ENCODE peak calls at places on chromosomes 16 and 17, in six cellular contexts. J, Y, P, N, K and D are unnamed samples.

GRCh38 chr16:65833171-65833871 is 533.2 kb upstream of the CDH5 start:
- DNase-seq in J (peak), Y (no peak), P (no peak), N (no peak), K (no peak), D (no peak)

GRCh38 chr16:53773150-53773846 is 69.3 kb downstream of the FTO start:
- DNase-seq in J (peak), Y (peak), P (peak), N (peak), K (peak), D (no peak)

GRCh38 chr17:49969134-49969759 is at the start of gene DLX4:
- DNase-seq in J (no peak), Y (no peak), P (no peak), N (no peak), K (peak), D (no peak)

GRCh38 chr17:81644976-81645952 is 8.3 kb downstream of the TSPAN10 start:
- DNase-seq in J (no peak), Y (no peak), P (no peak), N (no peak), K (no peak), D (no peak)

GRCh38 chr17:33973491-33973890 is 281.6 kb upstream of the CCL2 start:
- DNase-seq in J (no peak), Y (no peak), P (no peak), N (no peak), K (no peak), D (no peak)

GRCh38 chr17:69609495-69610315 is 195.2 kb downstream of the MAP2K6 start:
- DNase-seq in J (peak), Y (no peak), P (peak), N (peak), K (no peak), D (no peak)

GRCh38 chr17:59513934-59514841 is 51.2 kb upstream of the DHX40 start:
- DNase-seq in J (peak), Y (peak), P (no peak), N (no peak), K (no peak), D (no peak)

GRCh38 chr16:53212899-53213235 is 158.1 kb downstream of the CHD9 start:
- DNase-seq in J (no peak), Y (no peak), P (no peak), N (no peak), K (no peak), D (no peak)

GRCh38 chr16:5025171-5025632 is 8.5 kb downstream of the NAGPA start:
- DNase-seq in J (no peak), Y (no peak), P (peak), N (peak), K (no peak), D (no peak)

GRCh38 chr17:27339836-27340550 is 46.1 kb downstream of the WSB1 start:
- DNase-seq in J (no peak), Y (no peak), P (no peak), N (peak), K (no peak), D (no peak)

GRCh38 chr17:29140631-29141483 is 39.3 kb downstream of the MYO18A start:
- DNase-seq in J (no peak), Y (no peak), P (peak), N (peak), K (peak), D (no peak)

GRCh38 chr16:66605177-66605999 is 884 bp downstream of the CMTM3 start:
- DNase-seq in J (peak), Y (no peak), P (peak), N (peak), K (peak), D (no peak)

GRCh38 chr16:11315499-11315898 is 29.8 kb upstream of the RMI2 start:
- DNase-seq in J (peak), Y (peak), P (peak), N (no peak), K (no peak), D (no peak)

GRCh38 chr16:22321340-22322001 is 24.3 kb downstream of the POLR3E start:
- DNase-seq in J (peak), Y (peak), P (peak), N (peak), K (peak), D (no peak)

GRCh38 chr16:89670496-89671431 is 13.1 kb downstream of the SPATA33 start:
- DNase-seq in J (no peak), Y (no peak), P (no peak), N (no peak), K (no peak), D (peak)

GRCh38 chr16:75943705-75944514 is 217.6 kb upstream of the CPHXL start:
- DNase-seq in J (peak), Y (no peak), P (no peak), N (no peak), K (no peak), D (no peak)

GRCh38 chr17:36936455-36936934 is 780 bp upstream of the LHX1 start:
- DNase-seq in J (no peak), Y (no peak), P (no peak), N (no peak), K (peak), D (no peak)

GRCh38 chr17:83055911-83056582 is 23.4 kb upstream of the METRNL start:
- DNase-seq in J (peak), Y (peak), P (peak), N (no peak), K (no peak), D (no peak)

GRCh38 chr17:57391076-57391825 is 134.9 kb downstream of the MSI2 start:
- DNase-seq in J (no peak), Y (no peak), P (no peak), N (no peak), K (no peak), D (no peak)

GRCh38 chr17:82039695-82040299 is 2.3 kb upstream of the DCXR start:
- DNase-seq in J (no peak), Y (no peak), P (no peak), N (no peak), K (no peak), D (no peak)

GRCh38 chr17:45170976-45171337 is 9.3 kb downstream of the HEXIM2 start:
- DNase-seq in J (peak), Y (no peak), P (no peak), N (no peak), K (no peak), D (no peak)

GRCh38 chr16:66095676-66096075 is 270.8 kb upstream of the CDH5 start:
- DNase-seq in J (no peak), Y (no peak), P (no peak), N (no peak), K (no peak), D (no peak)

GRCh38 chr16:2486645-2487516 is 12.0 kb downstream of the TBC1D24 start:
- DNase-seq in J (no peak), Y (no peak), P (no peak), N (peak), K (peak), D (peak)
- TF ChIP-seq CTCF in J (peak), Y (peak), P (no peak), N (peak), K (peak), D (peak)

GRCh38 chr16:71515026-71515425 is 11.2 kb upstream of the CHST4 start:
- DNase-seq in J (no peak), Y (no peak), P (no peak), N (no peak), K (no peak), D (no peak)

GRCh38 chr16:71514476-71514875 is 11.8 kb upstream of the CHST4 start:
- DNase-seq in J (no peak), Y (no peak), P (no peak), N (no peak), K (peak), D (no peak)

DNA sequence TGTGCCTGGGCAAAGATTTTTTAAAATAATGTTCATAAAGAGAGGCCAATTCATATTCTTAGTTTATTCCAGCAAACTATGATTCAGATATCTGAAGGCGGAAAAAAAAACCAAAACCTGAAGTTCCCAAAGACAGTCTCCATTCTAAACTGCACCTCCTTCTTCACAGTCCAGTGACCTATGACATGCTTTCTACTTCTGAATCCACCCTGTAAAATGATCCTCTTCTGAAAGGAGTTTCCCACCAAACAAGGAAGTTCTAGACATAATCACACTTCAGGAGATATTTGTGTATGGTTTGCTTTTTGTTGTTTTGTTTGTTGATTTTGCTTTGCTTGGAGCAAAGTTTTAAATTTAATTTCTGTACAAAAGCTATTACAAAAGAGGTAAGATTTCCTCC is 12.9 kb upstream of the CHST4 start:
- DNase-seq in J (no peak), Y (no peak), P (no peak), N (no peak), K (no peak), D (no peak)
- TF ChIP-seq CTCF in J (no peak), Y (no peak), P (no peak), N (no peak), K (no peak), D (no peak)

DNA sequence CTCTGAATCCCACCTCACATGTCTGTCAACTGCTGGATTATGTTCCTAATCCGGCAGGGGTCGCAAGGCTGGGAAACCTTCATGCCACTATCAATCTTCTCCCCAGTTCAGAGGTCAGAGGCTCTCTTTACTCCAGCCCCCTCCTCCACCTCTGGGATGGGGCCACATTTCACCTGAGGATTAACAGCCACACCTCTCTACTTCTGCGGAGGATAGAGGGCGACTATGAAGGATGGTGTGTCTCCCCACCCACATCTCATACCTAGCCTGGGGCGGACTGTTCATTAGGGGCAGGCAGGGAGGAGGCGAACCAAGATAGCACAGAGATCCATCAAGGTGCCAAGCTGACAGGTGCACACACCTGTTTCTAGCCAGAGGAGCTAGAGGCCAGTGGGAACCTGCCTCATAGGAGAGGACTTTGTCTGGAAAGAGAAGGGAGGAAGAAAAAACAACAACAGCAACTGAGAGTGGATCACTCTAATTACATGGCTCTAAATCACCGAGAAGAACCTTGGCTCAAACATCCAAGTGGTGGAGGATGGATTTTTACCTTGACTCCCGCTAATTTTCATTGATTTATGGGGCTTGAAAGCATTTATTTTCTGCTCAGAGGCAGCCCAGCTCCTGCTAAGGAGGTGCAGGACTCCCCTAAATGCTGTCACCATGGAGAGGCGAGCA is 41.9 kb upstream of the SKAP1 start:
- DNase-seq in J (no peak), Y (no peak), P (no peak), N (no peak), K (no peak), D (no peak)
- TF ChIP-seq CTCF in J (no peak), Y (no peak), P (no peak), N (no peak), K (no peak), D (no peak)

DNA sequence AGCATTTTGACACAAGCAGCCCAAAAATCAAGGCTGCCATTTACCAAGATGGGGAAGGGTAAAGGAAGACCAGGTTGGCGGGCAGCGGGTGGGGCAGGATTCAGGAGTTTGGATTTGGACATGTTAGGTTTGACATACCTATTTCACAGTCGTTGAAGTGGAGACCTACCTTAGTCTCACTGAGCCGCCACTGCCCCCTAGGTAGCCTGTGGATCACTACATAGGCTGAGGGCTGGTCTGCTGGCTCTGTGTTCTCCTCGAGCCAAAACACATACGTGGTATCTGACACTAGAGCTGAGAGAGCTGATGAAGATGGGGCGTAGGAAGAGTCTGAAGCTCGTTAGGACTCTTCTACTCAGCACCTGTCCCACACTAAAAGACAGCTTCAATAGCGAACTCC is 115.1 kb downstream of the HIC1 start:
- DNase-seq in J (no peak), Y (no peak), P (peak), N (peak), K (peak), D (no peak)
- TF ChIP-seq CTCF in J (no peak), Y (peak), P (no peak), N (peak), K (peak), D (no peak)

GRCh38 chr17:38667787-38668122 is 7.0 kb downstream of the EPOP start:
- DNase-seq in J (no peak), Y (no peak), P (no peak), N (no peak), K (no peak), D (no peak)
- TF ChIP-seq CTCF in J (no peak), Y (no peak), P (peak), N (no peak), K (no peak), D (peak)

DNA sequence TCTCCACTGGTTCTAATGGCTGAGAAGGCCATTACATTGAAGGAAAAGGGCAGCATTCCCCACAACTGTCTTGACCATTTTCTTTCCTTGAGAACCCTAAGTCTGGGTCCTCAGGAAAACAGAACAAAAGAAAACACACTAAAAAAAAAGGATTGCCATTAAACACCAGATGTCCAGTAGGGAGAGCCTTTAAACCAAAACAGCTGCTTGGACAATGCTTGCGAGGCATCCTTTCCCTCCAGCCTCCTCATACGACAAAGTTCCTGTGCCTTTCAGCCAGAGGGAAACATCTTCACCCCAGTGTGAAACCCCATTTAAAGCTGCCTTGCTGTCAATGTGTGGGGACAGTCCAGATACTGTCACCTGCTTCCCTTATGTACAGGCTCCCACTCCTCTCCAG is 74.3 kb downstream of the MMD start:
- DNase-seq in J (no peak), Y (no peak), P (no peak), N (no peak), K (no peak), D (no peak)
- TF ChIP-seq CTCF in J (no peak), Y (no peak), P (no peak), N (no peak), K (no peak), D (no peak)